ENCODE peak calls at places on chromosomes 4 and X, in seven cellular contexts. C is DMS 273 treated with DMSO at 0.1 percent for 48 hours, W is WERI-Rb-1, L is Calu3, S is frontal cortex, A is AG09309, I is astrocyte of the cerebellum. V is an unnamed sample.

GRCh38 chr4:23775694-23776093 is 114.2 kb downstream of the PPARGC1A start:
- DNase-seq in A (no peak), S (no peak), C (no peak), I (no peak), L (peak; percentile 41), W (peak; percentile 18), V (no peak)

GRCh38 chrX:153674219-153674851 is 722 bp upstream of the PNCK start:
- DNase-seq in C (no peak), S (no peak), L (no peak), A (no peak), W (no peak), I (no peak), V (no peak)

GRCh38 chr4:100795581-100795980 is 277.8 kb upstream of the EMCN start:
- DNase-seq in W (no peak), I (no peak), S (no peak), C (no peak), A (no peak), L (no peak), V (no peak)

GRCh38 chr4:120770897-120771296 is 151.6 kb downstream of the PRDM5 start:
- DNase-seq in A (no peak), L (no peak), I (no peak), C (no peak), W (no peak), S (no peak), V (no peak)

GRCh38 chr4:3179126-3179706 is 69.7 kb upstream of the MSANTD1 start:
- DNase-seq in I (no peak), L (no peak), W (no peak), C (no peak), S (no peak), A (no peak), V (no peak)

GRCh38 chr4:38189445-38189844 is 229.2 kb downstream of the PTTG2 start:
- DNase-seq in C (no peak), I (peak; percentile 46), W (no peak), L (peak; percentile 59), A (peak; percentile 18), S (no peak), V (no peak)

GRCh38 chr4:110867981-110868380 is 245.1 kb upstream of the PITX2 start:
- DNase-seq in A (no peak), S (no peak), I (no peak), W (no peak), L (no peak), C (no peak), V (no peak)

GRCh38 chrX:120549483-120550452 is 11.0 kb downstream of the CUL4B start:
- DNase-seq in I (peak; percentile 74), C (no peak), A (peak; percentile 91), S (no peak), W (no peak), L (peak; percentile 29), V (no peak)

GRCh38 chrX:111288841-111289240 is 18.6 kb upstream of the CAPN6 start:
- DNase-seq in I (no peak), L (no peak), A (no peak), C (no peak), S (no peak), W (no peak), V (no peak)

GRCh38 chr4:89482248-89482647 is 174.6 kb upstream of the GPRIN3 start:
- DNase-seq in S (no peak), L (peak; percentile 30), C (no peak), W (peak; percentile 69), I (no peak), A (no peak), V (peak; percentile 5)

GRCh38 chr4:154088741-154089140 is 299.9 kb upstream of the SFRP2 start:
- DNase-seq in C (no peak), I (no peak), A (no peak), L (no peak), W (no peak), S (no peak), V (no peak)

GRCh38 chr4:159191989-159192388 is 89.1 kb downstream of the RAPGEF2 start:
- DNase-seq in L (peak; percentile 14), S (no peak), I (peak; percentile 24), C (no peak), W (no peak), A (peak; percentile 45), V (peak; percentile 1)

V was measured in SHP77 treated with DMSO at 0.1 percent for 48 hours.